ENCODE peak calls at places on chromosomes 3 and 15, in seven cellular contexts. One of them, this sample, is unnamed.

GRCh38 chr3:29436612-29437313 is 155.9 kb downstream of the RBMS3 start:
- DNase-seq in heart left ventricle: no peak
- DNase-seq in stomach: no peak
- DNase-seq in endothelial cell of umbilical vein: no peak
- DNase-seq in HCT116: no peak
- DNase-seq in transverse colon: no peak
- DNase-seq in H1: no peak
- DNase-seq in this sample: no peak

GRCh38 chr3:2544718-2545117 is 446.1 kb downstream of the CNTN4 start:
- DNase-seq in heart left ventricle: no peak
- DNase-seq in stomach: no peak
- DNase-seq in endothelial cell of umbilical vein: no peak
- DNase-seq in HCT116: no peak
- DNase-seq in transverse colon: no peak
- DNase-seq in H1: no peak
- DNase-seq in this sample: no peak

GRCh38 chr3:50623840-50624474 is 7.0 kb downstream of the MAPKAPK3 start:
- DNase-seq in heart left ventricle: no peak
- DNase-seq in stomach: no peak
- DNase-seq in endothelial cell of umbilical vein: peak; percentile 40
- DNase-seq in HCT116: no peak
- DNase-seq in transverse colon: no peak
- DNase-seq in H1: no peak
- DNase-seq in this sample: no peak

GRCh38 chr15:57340673-57341259 is 35.5 kb upstream of the CGNL1 start:
- DNase-seq in heart left ventricle: no peak
- DNase-seq in stomach: peak; percentile 58
- DNase-seq in endothelial cell of umbilical vein: peak; percentile 82
- DNase-seq in HCT116: peak; percentile 56
- DNase-seq in transverse colon: peak; percentile 51
- DNase-seq in H1: no peak
- DNase-seq in this sample: no peak

GRCh38 chr3:12405432-12406272 is 78.6 kb upstream of the TSEN2 start:
- DNase-seq in heart left ventricle: peak; percentile 91
- DNase-seq in stomach: peak; percentile 81
- DNase-seq in endothelial cell of umbilical vein: peak; percentile 98
- DNase-seq in HCT116: peak; percentile 92
- DNase-seq in transverse colon: peak; percentile 86
- DNase-seq in H1: no peak
- DNase-seq in this sample: peak; percentile 36

GRCh38 chr3:62248831-62249776 is 124.2 kb downstream of the FEZF2 start:
- DNase-seq in heart left ventricle: no peak
- DNase-seq in stomach: no peak
- DNase-seq in endothelial cell of umbilical vein: no peak
- DNase-seq in HCT116: no peak
- DNase-seq in transverse colon: no peak
- DNase-seq in H1: no peak
- DNase-seq in this sample: no peak

GRCh38 chr15:101004500-101004899 is 85.3 kb downstream of the LRRK1 start:
- DNase-seq in heart left ventricle: no peak
- DNase-seq in stomach: no peak
- DNase-seq in endothelial cell of umbilical vein: no peak
- DNase-seq in HCT116: no peak
- DNase-seq in transverse colon: peak; percentile 5
- DNase-seq in H1: peak; percentile 33
- DNase-seq in this sample: no peak

GRCh38 chr3:31232049-31233040 is 300.4 kb upstream of the STT3B start:
- DNase-seq in heart left ventricle: peak; percentile 33
- DNase-seq in stomach: no peak
- DNase-seq in endothelial cell of umbilical vein: peak; percentile 49
- DNase-seq in HCT116: no peak
- DNase-seq in transverse colon: no peak
- DNase-seq in H1: no peak
- DNase-seq in this sample: no peak

GRCh38 chr3:147514366-147514765 is 105.2 kb downstream of the ZIC1 start:
- DNase-seq in heart left ventricle: no peak
- DNase-seq in stomach: no peak
- DNase-seq in endothelial cell of umbilical vein: no peak
- DNase-seq in HCT116: no peak
- DNase-seq in transverse colon: no peak
- DNase-seq in H1: no peak
- DNase-seq in this sample: no peak

GRCh38 chr3:170692720-170693119 is 106.8 kb upstream of the SLC7A14 start:
- DNase-seq in heart left ventricle: no peak
- DNase-seq in stomach: no peak
- DNase-seq in endothelial cell of umbilical vein: no peak
- DNase-seq in HCT116: no peak
- DNase-seq in transverse colon: no peak
- DNase-seq in H1: no peak
- DNase-seq in this sample: no peak

GRCh38 chr3:149016242-149016641 is 24.9 kb downstream of the GYG1 start:
- DNase-seq in heart left ventricle: no peak
- DNase-seq in stomach: no peak
- DNase-seq in endothelial cell of umbilical vein: no peak
- DNase-seq in HCT116: no peak
- DNase-seq in transverse colon: no peak
- DNase-seq in H1: no peak
- DNase-seq in this sample: no peak

GRCh38 chr3:14552041-14552648 is 12.0 kb upstream of the GRIP2 start:
- DNase-seq in heart left ventricle: no peak
- DNase-seq in stomach: no peak
- DNase-seq in endothelial cell of umbilical vein: no peak
- DNase-seq in HCT116: no peak
- DNase-seq in transverse colon: no peak
- DNase-seq in H1: no peak
- DNase-seq in this sample: no peak

GRCh38 chr15:78431955-78432354 is 6.1 kb upstream of the IREB2 start:
- DNase-seq in heart left ventricle: no peak
- DNase-seq in stomach: no peak
- DNase-seq in endothelial cell of umbilical vein: no peak
- DNase-seq in HCT116: no peak
- DNase-seq in transverse colon: no peak
- DNase-seq in H1: no peak
- DNase-seq in this sample: no peak

GRCh38 chr3:52471371-52472238 is 16.2 kb downstream of the NISCH start:
- DNase-seq in heart left ventricle: peak; percentile 82
- DNase-seq in stomach: peak; percentile 81
- DNase-seq in endothelial cell of umbilical vein: peak; percentile 74
- DNase-seq in HCT116: no peak
- DNase-seq in transverse colon: peak; percentile 63
- DNase-seq in H1: peak; percentile 85
- DNase-seq in this sample: no peak

GRCh38 chr15:99361541-99362185 is 110.4 kb downstream of the LRRC28 start:
- DNase-seq in heart left ventricle: no peak
- DNase-seq in stomach: no peak
- DNase-seq in endothelial cell of umbilical vein: peak; percentile 18
- DNase-seq in HCT116: no peak
- DNase-seq in transverse colon: no peak
- DNase-seq in H1: no peak
- DNase-seq in this sample: no peak

GRCh38 chr3:5438011-5438355 is 250.5 kb downstream of the EDEM1 start:
- DNase-seq in heart left ventricle: no peak
- DNase-seq in stomach: no peak
- DNase-seq in endothelial cell of umbilical vein: no peak
- DNase-seq in HCT116: no peak
- DNase-seq in transverse colon: no peak
- DNase-seq in H1: no peak
- DNase-seq in this sample: no peak
- TF ChIP-seq POLR2A in heart left ventricle: no peak
- TF ChIP-seq POLR2A in stomach: no peak
- TF ChIP-seq POLR2A in endothelial cell of umbilical vein: no peak
- TF ChIP-seq POLR2A in HCT116: no peak
- TF ChIP-seq POLR2A in transverse colon: no peak
- TF ChIP-seq POLR2A in H1: no peak
- TF ChIP-seq POLR2A in this sample: no peak

GRCh38 chr3:179036626-179037300 is 34.8 kb downstream of the ZMAT3 start:
- DNase-seq in heart left ventricle: no peak
- DNase-seq in stomach: no peak
- DNase-seq in endothelial cell of umbilical vein: no peak
- DNase-seq in HCT116: no peak
- DNase-seq in transverse colon: no peak
- DNase-seq in H1: no peak
- DNase-seq in this sample: no peak

GRCh38 chr3:179038216-179038898 is 33.3 kb downstream of the ZMAT3 start:
- DNase-seq in heart left ventricle: no peak
- DNase-seq in stomach: no peak
- DNase-seq in endothelial cell of umbilical vein: no peak
- DNase-seq in HCT116: no peak
- DNase-seq in transverse colon: no peak
- DNase-seq in H1: no peak
- DNase-seq in this sample: no peak

GRCh38 chr3:179035232-179035631 is 36.4 kb downstream of the ZMAT3 start:
- DNase-seq in heart left ventricle: no peak
- DNase-seq in stomach: no peak
- DNase-seq in endothelial cell of umbilical vein: no peak
- DNase-seq in HCT116: no peak
- DNase-seq in transverse colon: no peak
- DNase-seq in H1: no peak
- DNase-seq in this sample: no peak

GRCh38 chr3:179037361-179037760 is 34.2 kb downstream of the ZMAT3 start:
- DNase-seq in heart left ventricle: peak; percentile 73
- DNase-seq in stomach: no peak
- DNase-seq in endothelial cell of umbilical vein: no peak
- DNase-seq in HCT116: no peak
- DNase-seq in transverse colon: peak; percentile 28
- DNase-seq in H1: no peak
- DNase-seq in this sample: no peak

DNA sequence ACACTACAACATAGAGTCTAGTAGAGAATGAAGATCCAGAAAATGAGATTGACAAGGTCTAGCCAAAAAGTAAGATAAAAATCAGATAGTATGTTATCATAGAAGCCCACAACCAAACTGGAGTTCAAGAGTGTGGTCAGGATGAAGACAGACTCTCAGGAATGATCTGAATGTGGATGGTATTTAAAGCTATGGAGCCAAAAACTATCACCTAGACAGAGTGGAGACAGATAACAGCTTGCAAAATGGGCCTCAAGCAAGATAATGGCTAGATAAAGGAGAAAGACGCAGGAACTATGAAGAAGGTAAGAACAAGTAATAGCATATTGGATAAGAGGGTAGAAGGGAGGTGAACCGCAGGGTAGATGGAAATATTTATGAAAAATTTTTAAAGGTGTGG is 35.4 kb downstream of the ZMAT3 start:
- DNase-seq in heart left ventricle: no peak
- DNase-seq in stomach: no peak
- DNase-seq in endothelial cell of umbilical vein: no peak
- DNase-seq in HCT116: no peak
- DNase-seq in transverse colon: no peak
- DNase-seq in H1: no peak
- DNase-seq in this sample: no peak
- TF ChIP-seq CTCF in heart left ventricle: no peak
- TF ChIP-seq CTCF in stomach: no peak
- TF ChIP-seq CTCF in endothelial cell of umbilical vein: no peak
- TF ChIP-seq CTCF in HCT116: no peak
- TF ChIP-seq CTCF in transverse colon: no peak
- TF ChIP-seq CTCF in H1: no peak
- TF ChIP-seq CTCF in this sample: no peak

DNA sequence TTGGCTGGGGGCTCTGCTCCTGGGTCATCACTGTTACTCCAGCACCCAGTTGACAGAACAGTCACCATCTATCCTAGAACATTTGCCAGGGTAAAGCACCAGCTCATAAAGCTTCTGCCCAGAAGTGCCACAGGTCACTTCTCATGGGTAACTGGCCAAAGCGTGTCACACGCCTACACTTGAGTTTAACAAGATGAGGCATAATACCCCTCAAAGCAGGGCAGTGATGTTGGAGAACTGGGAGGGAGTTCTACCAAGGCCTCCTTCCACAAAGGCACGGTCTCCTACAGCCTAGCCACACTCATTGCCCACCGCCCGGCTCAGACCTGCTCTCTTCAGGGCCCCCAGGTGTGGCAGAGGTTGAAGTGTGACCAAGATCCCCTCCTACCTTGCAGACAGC is 107.9 kb downstream of the ETFA start:
- DNase-seq in heart left ventricle: no peak
- DNase-seq in stomach: no peak
- DNase-seq in endothelial cell of umbilical vein: no peak
- DNase-seq in HCT116: no peak
- DNase-seq in transverse colon: no peak
- DNase-seq in H1: no peak
- DNase-seq in this sample: no peak
- H3K27ac ChIP-seq in heart left ventricle: no peak overlapping the region
- H3K27ac ChIP-seq in stomach: no peak overlapping the region
- H3K27ac ChIP-seq in endothelial cell of umbilical vein: no peak overlapping the region
- H3K27ac ChIP-seq in HCT116: no peak overlapping the region
- H3K27ac ChIP-seq in transverse colon: no peak overlapping the region
- H3K27ac ChIP-seq in H1: no peak overlapping the region
- H3K27ac ChIP-seq in this sample: no peak overlapping the region

GRCh38 chr15:75454471-75455418 is 3.3 kb upstream of the SIN3A start:
- DNase-seq in heart left ventricle: peak; percentile 36
- DNase-seq in stomach: peak; percentile 67
- DNase-seq in endothelial cell of umbilical vein: peak; percentile 87
- DNase-seq in HCT116: peak; percentile 26
- DNase-seq in transverse colon: peak; percentile 75
- DNase-seq in H1: peak; percentile 82
- DNase-seq in this sample: peak; percentile 36

GRCh38 chr15:75455424-75455981 is 4.0 kb upstream of the SIN3A start:
- DNase-seq in heart left ventricle: peak; percentile 91
- DNase-seq in stomach: peak; percentile 91
- DNase-seq in endothelial cell of umbilical vein: peak; percentile 85
- DNase-seq in HCT116: peak; percentile 53
- DNase-seq in transverse colon: peak; percentile 93
- DNase-seq in H1: peak; percentile 91
- DNase-seq in this sample: peak; percentile 39

GRCh38 chr15:75452968-75453702 is 1.6 kb upstream of the SIN3A start:
- DNase-seq in heart left ventricle: peak; percentile 50
- DNase-seq in stomach: peak; percentile 38
- DNase-seq in endothelial cell of umbilical vein: peak; percentile 49
- DNase-seq in HCT116: peak; percentile 21
- DNase-seq in transverse colon: peak; percentile 54
- DNase-seq in H1: peak; percentile 80
- DNase-seq in this sample: peak; percentile 42

GRCh38 chr15:75452364-75452967 is 976 bp upstream of the SIN3A start:
- DNase-seq in heart left ventricle: peak; percentile 87
- DNase-seq in stomach: peak; percentile 90
- DNase-seq in endothelial cell of umbilical vein: peak; percentile 76
- DNase-seq in HCT116: peak; percentile 62
- DNase-seq in transverse colon: peak; percentile 92
- DNase-seq in H1: peak; percentile 76
- DNase-seq in this sample: peak; percentile 27

DNA sequence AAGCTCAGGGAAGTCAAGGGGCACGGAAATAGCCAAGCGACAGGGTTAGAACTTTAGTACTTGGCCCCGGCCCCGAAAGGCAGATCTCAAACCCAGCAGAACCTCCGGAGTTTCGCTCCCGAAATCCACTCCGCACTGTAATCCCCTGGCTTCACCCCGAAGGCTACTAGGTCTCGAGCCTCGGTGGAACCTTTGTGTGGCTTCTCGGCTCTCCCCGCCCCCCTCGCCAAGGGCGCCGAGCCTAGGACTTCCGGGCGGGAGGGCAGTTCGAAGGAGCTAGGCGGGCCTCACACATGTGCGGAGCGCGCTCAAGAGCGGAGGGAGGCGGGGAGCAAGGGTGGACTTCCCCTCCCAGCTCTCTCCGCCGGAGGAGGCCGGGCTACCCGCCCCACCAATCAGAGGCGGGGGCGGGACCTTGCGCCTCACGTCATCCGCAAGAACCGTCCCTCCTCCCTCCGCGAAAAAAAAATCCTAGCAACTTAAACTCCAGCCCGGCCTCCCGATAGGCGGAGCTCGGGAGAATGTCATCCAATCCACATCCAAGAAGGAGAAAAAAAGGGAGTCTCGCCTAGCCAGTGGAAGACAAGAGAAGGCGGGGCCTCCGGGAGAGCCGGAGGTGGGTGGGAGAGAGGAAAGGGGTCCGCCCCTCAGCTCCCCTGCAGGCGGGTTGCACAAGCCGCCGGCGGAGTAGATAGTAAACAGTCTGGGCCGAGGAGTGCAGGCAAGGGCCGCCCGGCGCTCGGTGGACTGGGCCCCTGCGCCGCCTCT is 2.4 kb upstream of the SIN3A start:
- DNase-seq in heart left ventricle: peak; percentile 98
- DNase-seq in stomach: peak; percentile 98
- DNase-seq in endothelial cell of umbilical vein: peak; percentile 100
- DNase-seq in HCT116: peak; percentile 100
- DNase-seq in transverse colon: peak; percentile 98
- DNase-seq in H1: peak; percentile 95
- DNase-seq in this sample: peak; percentile 95
- TF ChIP-seq POLR2A in heart left ventricle: peak; percentile 52
- TF ChIP-seq POLR2A in stomach: no peak
- TF ChIP-seq POLR2A in endothelial cell of umbilical vein: peak; percentile 52
- TF ChIP-seq POLR2A in HCT116: peak; percentile 35
- TF ChIP-seq POLR2A in transverse colon: peak; percentile 94
- TF ChIP-seq POLR2A in H1: peak; percentile 57
- TF ChIP-seq POLR2A in this sample: peak; percentile 86